ENCODE peak calls at places on chromosomes 16 and 17, in seven cellular contexts. J is IMR-90, O is H9, B is H1, S is mesendoderm, N is mesenchymal stem cell, H is trophoblast cell. D is an unnamed sample.

GRCh38 chr16:1984347-1985225 is 593 bp downstream of the GFER start:
- DNase-seq in J (peak; percentile 13), N (no peak), H (no peak), O (peak; percentile 58), B (no peak), S (no peak), D (no peak)

GRCh38 chr16:68901910-68902309 is 58.6 kb downstream of the TANGO6 start:
- DNase-seq in S (peak; percentile 72), H (peak; percentile 79), B (no peak), O (no peak), N (no peak), J (peak; percentile 77), D (no peak)

GRCh38 chr17:63476857-63477470 is at the start of gene ACE:
- DNase-seq in H (peak; percentile 28), B (no peak), J (peak; percentile 15), N (peak; percentile 20), S (peak; percentile 74), O (peak; percentile 91), D (no peak)

GRCh38 chr17:8632087-8632486 is 1.6 kb upstream of the MYH10 start:
- DNase-seq in S (peak; percentile 46), J (no peak), B (no peak), O (peak; percentile 71), N (no peak), H (no peak), D (no peak)

GRCh38 chr17:41511130-41511529 is 5.7 kb upstream of the KRT13 start:
- DNase-seq in S (no peak), J (no peak), O (peak; percentile 72), H (no peak), N (no peak), B (no peak), D (no peak)

GRCh38 chr17:17200311-17200710 is 5.8 kb downstream of the PLD6 start:
- DNase-seq in H (peak; percentile 17), N (no peak), S (no peak), J (no peak), O (no peak), B (no peak), D (no peak)

GRCh38 chr16:74652249-74652648 is 14.4 kb downstream of the RFWD3 start:
- DNase-seq in N (no peak), O (no peak), B (no peak), J (no peak), S (no peak), H (no peak), D (no peak)

GRCh38 chr16:87392823-87393679 is 915 bp downstream of the MAP1LC3B start:
- DNase-seq in O (peak; percentile 50), J (peak; percentile 47), N (peak; percentile 57), B (no peak), S (peak; percentile 69), H (peak; percentile 73), D (peak; percentile 21)

GRCh38 chr17:26765860-26766709 is 527.8 kb upstream of the WSB1 start:
- DNase-seq in O (no peak), B (no peak), S (no peak), H (no peak), J (no peak), N (no peak), D (no peak)

GRCh38 chr17:76091526-76092285 is 11.9 kb downstream of the EXOC7 start:
- DNase-seq in J (no peak), O (no peak), H (no peak), B (no peak), S (no peak), N (no peak), D (no peak)

GRCh38 chr17:39196820-39197331 is 593 bp downstream of the CACNB1 start:
- DNase-seq in B (no peak), H (no peak), O (peak; percentile 73), J (no peak), N (no peak), S (no peak), D (no peak)

GRCh38 chr16:75323198-75323597 is 71.8 kb upstream of the BCAR1 start:
- DNase-seq in O (no peak), B (no peak), H (peak; percentile 73), S (peak; percentile 35), N (no peak), J (no peak), D (no peak)

GRCh38 chr17:44987194-44987882 is 19.2 kb upstream of the C1QL1 start:
- DNase-seq in O (peak; percentile 90), H (no peak), S (peak; percentile 82), J (no peak), B (no peak), N (no peak), D (no peak)

GRCh38 chr16:88540346-88540977 is 29.7 kb upstream of the ZC3H18 start:
- DNase-seq in H (no peak), J (no peak), N (no peak), S (no peak), B (no peak), O (no peak), D (no peak)

GRCh38 chr17:77125432-77125901 is 15.3 kb upstream of the SEC14L1 start:
- DNase-seq in J (peak; percentile 91), B (no peak), N (peak; percentile 83), S (no peak), H (peak; percentile 90), O (no peak), D (no peak)

GRCh38 chr17:83192161-83192788 is 112.9 kb downstream of the METRNL start:
- DNase-seq in B (no peak), S (no peak), N (peak; percentile 5), O (no peak), H (no peak), J (peak; percentile 50), D (no peak)

GRCh38 chr17:63993368-63993990 is 4.7 kb upstream of the PRR29 start:
- DNase-seq in N (no peak), O (peak; percentile 19), S (no peak), H (no peak), J (no peak), B (no peak), D (no peak)

GRCh38 chr17:74356640-74357465 is 4.8 kb downstream of the BTBD17 start:
- DNase-seq in B (no peak), O (peak; percentile 65), S (no peak), H (peak; percentile 6), N (no peak), J (no peak), D (no peak)

GRCh38 chr17:77571562-77571981 is 386.9 kb upstream of the TNRC6C start:
- DNase-seq in O (no peak), J (peak; percentile 6), S (no peak), H (no peak), B (no peak), N (no peak), D (no peak)

GRCh38 chr17:35947156-35947585 is 3.7 kb upstream of the LYZL6 start:
- DNase-seq in B (no peak), N (peak; percentile 44), J (peak; percentile 21), S (peak; percentile 72), H (peak; percentile 67), O (peak; percentile 81), D (peak; percentile 41)

GRCh38 chr16:17227278-17227677 is 243.5 kb downstream of the XYLT1 start:
- DNase-seq in J (no peak), B (peak; percentile 38), S (peak; percentile 78), N (no peak), O (peak; percentile 66), H (peak; percentile 92), D (no peak)

GRCh38 chr16:4714996-4715395 is 19.1 kb downstream of the ANKS3 start:
- DNase-seq in S (no peak), O (no peak), J (no peak), H (no peak), N (no peak), B (no peak), D (no peak)

GRCh38 chr16:4709481-4709880 is 16.1 kb downstream of the NUDT16L1 start:
- DNase-seq in H (no peak), N (peak; percentile 28), J (peak; percentile 84), O (no peak), B (no peak), S (no peak), D (no peak)

GRCh38 chr16:4718466-4718865 is 15.6 kb downstream of the ANKS3 start:
- DNase-seq in J (no peak), B (no peak), N (no peak), O (no peak), H (no peak), S (peak; percentile 34), D (no peak)

DNA sequence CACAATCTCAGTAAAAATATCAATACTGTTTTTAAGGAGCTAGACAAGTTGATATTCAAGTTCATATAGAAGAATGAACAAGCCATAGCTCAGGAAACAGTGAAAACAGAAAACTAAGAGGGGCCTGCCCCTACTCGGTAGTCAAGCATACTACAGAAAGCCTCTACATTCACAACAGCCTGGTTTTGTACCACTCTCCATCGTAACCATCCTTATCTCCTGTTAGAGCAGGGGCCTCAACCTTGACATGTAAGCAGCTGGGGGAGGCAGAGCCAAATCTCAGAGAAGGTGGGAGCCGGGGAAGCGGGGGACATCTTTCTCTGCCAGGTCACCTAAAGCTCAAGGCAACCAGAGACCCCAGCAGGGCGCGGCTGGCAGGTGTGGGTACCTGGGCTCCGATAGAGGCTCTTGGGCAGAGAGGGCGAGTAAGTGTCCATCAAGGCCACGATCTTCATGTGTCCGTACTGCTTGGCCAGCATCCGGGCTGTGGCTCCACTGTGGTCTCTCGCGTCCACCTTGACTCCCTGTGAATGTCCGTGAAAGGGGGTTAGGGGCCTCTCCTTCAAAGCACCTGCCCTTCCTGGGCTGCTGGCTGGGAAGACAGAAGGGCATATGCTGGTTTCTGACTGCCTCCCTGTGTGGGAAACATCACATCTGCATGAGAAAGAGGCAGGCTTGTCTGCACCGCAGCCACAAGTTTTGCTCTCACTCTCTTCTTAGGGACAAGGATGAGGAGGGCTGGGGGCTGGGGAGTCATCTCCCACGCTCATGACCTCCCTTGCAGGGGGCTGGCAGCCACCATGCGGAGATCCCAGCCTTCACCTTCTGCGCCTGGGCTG is 20.2 kb downstream of the ANKS3 start:
- DNase-seq in O (peak; percentile 54), S (no peak), H (no peak), N (no peak), B (no peak), J (no peak), D (no peak)
- H3K23ac ChIP-seq in O (no peak overlapping the region), S (no peak overlapping the region), H (no peak overlapping the region), N (no peak overlapping the region), B (no peak overlapping the region), J (no peak overlapping the region), D (peak overlapping the region; percentile 65)

GRCh38 chr16:85433477-85433876 is 179.6 kb upstream of the GSE1 start:
- DNase-seq in H (no peak), O (no peak), S (no peak), J (no peak), N (no peak), B (no peak), D (no peak)
- H3K4me1 ChIP-seq in H (peaks cover 10% of the 10 kb centered on the region), O (peaks cover 15% of the 10 kb centered on the region), S (peaks cover 8% of the 10 kb centered on the region), J (no peaks in the 10 kb centered on the region), N (peaks cover 12% of the 10 kb centered on the region), B (peaks cover 12% of the 10 kb centered on the region), D (peaks cover 39% of the 10 kb centered on the region)

GRCh38 chr17:4539025-4539424 is 16.2 kb downstream of the MYBBP1A start:
- DNase-seq in B (no peak), O (no peak), H (no peak), J (no peak), N (no peak), S (no peak), D (no peak)
- H3K4ac ChIP-seq in B (no peak overlapping the region), O (no peak overlapping the region), H (no peak overlapping the region), J (no peak overlapping the region), N (no peak overlapping the region), S (no peak overlapping the region), D (no peak overlapping the region)

DNA sequence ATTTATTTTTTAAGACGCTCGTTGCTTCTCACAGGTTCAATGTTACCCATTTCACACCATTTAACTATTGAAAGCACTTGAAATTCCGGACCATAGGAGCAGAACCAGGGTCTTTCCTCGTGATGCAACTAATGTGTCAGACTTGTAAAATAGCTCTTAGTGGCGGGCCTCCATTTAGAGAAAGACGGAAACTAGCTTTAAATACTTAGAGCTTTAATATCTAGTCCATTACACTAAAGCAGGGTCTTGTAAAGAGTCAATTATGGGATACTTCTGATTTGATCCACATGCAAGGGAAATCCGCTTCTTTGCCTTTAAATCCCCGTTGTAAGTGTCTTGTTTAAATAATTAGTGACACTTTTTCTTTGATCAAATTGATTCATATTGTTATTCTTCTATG is 56.6 kb downstream of the NACA2 start:
- DNase-seq in S (peak; percentile 43), B (no peak), H (no peak), N (no peak), J (no peak), O (no peak), D (no peak)
- H3K23ac ChIP-seq in S (no peak overlapping the region), B (no peak overlapping the region), H (no peak overlapping the region), N (no peak overlapping the region), J (no peak overlapping the region), O (no peak overlapping the region), D (no peak overlapping the region)